ENCODE peak calls at places on chromosomes 13 and 19, in six cellular contexts. L is colonic mucosa, F is SHP77, H is NCI-H1092, O is KG1, C is hypothalamus. B is an unnamed sample.

GRCh38 chr13:26558074-26558805 is 757 bp downstream of the WASF3 start:
- DNase-seq in O (no peak), H (no peak), C (peak; percentile 18), L (peak; percentile 22), F (no peak), B (no peak)

GRCh38 chr19:50313812-50314536 is 15.2 kb downstream of the KCNC3 start:
- DNase-seq in C (no peak), L (no peak), O (no peak), F (no peak), H (no peak), B (no peak)

GRCh38 chr13:110923777-110924638 is 9.1 kb upstream of the ANKRD10 start:
- DNase-seq in F (peak; percentile 27), O (no peak), H (no peak), C (no peak), L (no peak), B (no peak)

GRCh38 chr19:43229315-43229714 is 23.9 kb upstream of the PSG4 start:
- DNase-seq in O (no peak), F (no peak), L (no peak), C (no peak), H (no peak), B (no peak)

GRCh38 chr13:39306639-39307589 is 268.7 kb downstream of the NHLRC3 start:
- DNase-seq in C (no peak), O (no peak), H (no peak), F (no peak), L (no peak), B (no peak)

GRCh38 chr19:51887522-51888498 is at the start of gene ZNF577:
- DNase-seq in L (peak; percentile 98), F (no peak), C (peak; percentile 62), H (no peak), O (no peak), B (no peak)

GRCh38 chr13:99959538-99960230 is 11.9 kb downstream of the ZIC5 start:
- DNase-seq in F (no peak), H (no peak), C (no peak), L (no peak), O (no peak), B (peak; percentile 55)

GRCh38 chr19:43474487-43474886 is 9.1 kb upstream of the LYPD3 start:
- DNase-seq in O (no peak), C (no peak), L (no peak), H (no peak), F (no peak), B (no peak)

GRCh38 chr13:77868717-77869116 is 49.9 kb downstream of the EDNRB start:
- DNase-seq in O (no peak), C (no peak), H (no peak), F (no peak), L (no peak), B (no peak)

GRCh38 chr19:11506101-11506555 is 489 bp upstream of the ZNF653 start:
- DNase-seq in O (no peak), H (no peak), C (no peak), L (no peak), F (peak; percentile 64), B (no peak)

GRCh38 chr19:46815833-46816627 is 27.6 kb upstream of the SLC1A5 start:
- DNase-seq in L (no peak), F (no peak), C (no peak), O (no peak), H (no peak), B (no peak)

GRCh38 chr13:66635526-66635925 is 594.6 kb downstream of the PCDH9 start:
- DNase-seq in F (no peak), L (no peak), H (no peak), O (no peak), C (no peak), B (peak; percentile 57)

GRCh38 chr13:114104626-114105350 is 27.6 kb downstream of the RASA3 start:
- DNase-seq in O (no peak), F (no peak), H (no peak), L (no peak), C (no peak), B (no peak)

GRCh38 chr19:28217064-28217463 is 995.9 kb downstream of the UQCRFS1 start:
- DNase-seq in O (no peak), H (no peak), L (no peak), C (no peak), F (no peak), B (peak; percentile 10)

GRCh38 chr13:19155321-19155861 is 26.2 kb downstream of the TUBA3C start:
- DNase-seq in H (no peak), O (peak; percentile 28), F (no peak), C (no peak), L (no peak), B (no peak)

GRCh38 chr19:10135551-10136334 is 16.0 kb upstream of the EIF3G start:
- DNase-seq in F (no peak), C (no peak), H (no peak), O (no peak), L (no peak), B (no peak)

GRCh38 chr19:51742736-51743288 is 8.9 kb downstream of the FPR1 start:
- DNase-seq in H (no peak), F (no peak), O (no peak), L (no peak), C (no peak), B (peak; percentile 75)

GRCh38 chr13:27131202-27131623 is 40.4 kb downstream of the USP12 start:
- DNase-seq in L (peak; percentile 39), H (no peak), F (no peak), O (no peak), C (no peak), B (peak; percentile 34)

GRCh38 chr19:9323919-9324583 is at the start of gene ZNF559:
- DNase-seq in F (peak; percentile 90), H (peak; percentile 93), C (peak; percentile 85), O (peak; percentile 88), L (peak; percentile 94), B (peak; percentile 92)

GRCh38 chr19:2538096-2538757 is 62.3 kb downstream of the GADD45B start:
- DNase-seq in O (no peak), H (no peak), C (no peak), F (no peak), L (no peak), B (no peak)

GRCh38 chr19:38528213-38528755 is 89.5 kb downstream of the MAP4K1 start:
- DNase-seq in C (no peak), O (no peak), H (no peak), F (no peak), L (no peak), B (no peak)

GRCh38 chr19:54376610-54377009 is 11.9 kb upstream of the LAIR1 start:
- DNase-seq in L (no peak), C (no peak), O (no peak), H (no peak), F (no peak), B (no peak)

GRCh38 chr19:49155005-49155826 is at the start of gene HRC:
- DNase-seq in F (no peak), C (no peak), L (no peak), O (no peak), H (no peak), B (no peak)

GRCh38 chr13:95607363-95607762 is 37.1 kb downstream of the DZIP1 start:
- DNase-seq in L (no peak), C (no peak), H (no peak), O (no peak), F (peak; percentile 81), B (no peak)

GRCh38 chr13:35630551-35631275 is 154.2 kb upstream of the MAB21L1 start:
- DNase-seq in F (peak; percentile 66), O (no peak), H (peak; percentile 5), C (no peak), L (no peak), B (peak; percentile 64)

GRCh38 chr19:584240-585001 is 5.3 kb upstream of the HCN2 start:
- DNase-seq in F (peak; percentile 62), H (no peak), C (peak; percentile 41), L (no peak), O (no peak), B (peak; percentile 43)

GRCh38 chr13:113843063-113843654 is 20.7 kb downstream of the GAS6 start:
- DNase-seq in L (no peak), H (no peak), C (no peak), O (no peak), F (no peak), B (no peak)

GRCh38 chr13:53058077-53058660 is 29.6 kb downstream of the OLFM4 start:
- DNase-seq in H (no peak), C (no peak), F (no peak), O (no peak), L (no peak), B (no peak)